ENCODE peak calls at places on chromosomes 3 and 15, in eight cellular contexts. J is GM23248, G is OCI-LY7, S is hepatocyte, N is neural progenitor cell, W is PC-3, X is MM.1S, T is GM23338. D is an unnamed sample.

GRCh38 chr15:40630313-40630712 is 36.3 kb downstream of the KNL1 start:
- DNase-seq in J (no peak), G (no peak), S (no peak), N (no peak), W (no peak), X (no peak), T (no peak), D (no peak)

GRCh38 chr15:81209635-81210034 is 13.0 kb downstream of the IL16 start:
- DNase-seq in J (no peak), G (no peak), S (no peak), N (no peak), W (no peak), X (no peak), T (no peak), D (no peak)

GRCh38 chr3:139930201-139930600 is 4.8 kb upstream of the CLSTN2 start:
- DNase-seq in J (peak), G (no peak), S (no peak), N (no peak), W (no peak), X (no peak), T (no peak), D (no peak)

GRCh38 chr3:113377158-113377557 is 64.1 kb downstream of the CFAP44 start:
- DNase-seq in J (no peak), G (no peak), S (peak), N (no peak), W (peak), X (no peak), T (no peak), D (no peak)

GRCh38 chr3:158766364-158766763 is 34.1 kb upstream of the RARRES1 start:
- DNase-seq in J (no peak), G (no peak), S (no peak), N (no peak), W (peak), X (no peak), T (no peak), D (no peak)

GRCh38 chr15:62953496-62953895 is 89.1 kb upstream of the TPM1 start:
- DNase-seq in J (no peak), G (no peak), S (no peak), N (no peak), W (no peak), X (no peak), T (no peak), D (no peak)

GRCh38 chr3:174858353-174858752 is 781 bp upstream of the NAALADL2 start:
- DNase-seq in J (no peak), G (no peak), S (no peak), N (no peak), W (no peak), X (no peak), T (no peak), D (no peak)

GRCh38 chr15:65856821-65857455 is 12.4 kb upstream of the RAB11A start:
- DNase-seq in J (peak), G (peak), S (peak), N (peak), W (peak), X (peak), T (peak), D (peak)

GRCh38 chr3:40476478-40477470 is at the start of gene ZNF619:
- DNase-seq in J (peak), G (no peak), S (peak), N (peak), W (peak), X (peak), T (peak), D (peak)

GRCh38 chr15:94749848-94750617 is 518.7 kb downstream of the MCTP2 start:
- DNase-seq in J (no peak), G (peak), S (no peak), N (no peak), W (no peak), X (no peak), T (no peak), D (no peak)

GRCh38 chr3:88912294-88913014 is 195.0 kb upstream of the EPHA3 start:
- DNase-seq in J (no peak), G (no peak), S (no peak), N (peak), W (no peak), X (no peak), T (peak), D (no peak)

GRCh38 chr3:81929697-81930096 is 168.3 kb upstream of the GBE1 start:
- DNase-seq in J (peak), G (no peak), S (no peak), N (no peak), W (no peak), X (no peak), T (no peak), D (no peak)

GRCh38 chr15:64930778-64931240 is 19.1 kb downstream of the ANKDD1A start:
- DNase-seq in J (peak), G (no peak), S (no peak), N (no peak), W (no peak), X (peak), T (no peak), D (no peak)

GRCh38 chr15:91970142-91970541 is 116.6 kb downstream of the SLCO3A1 start:
- DNase-seq in J (peak), G (peak), S (no peak), N (no peak), W (no peak), X (no peak), T (no peak), D (no peak)

GRCh38 chr15:52789601-52790165 is 453 bp downstream of the ONECUT1 start:
- DNase-seq in J (peak), G (peak), S (no peak), N (peak), W (no peak), X (no peak), T (peak), D (no peak)

GRCh38 chr3:171165499-171165921 is 139.0 kb upstream of the SLC2A2 start:
- DNase-seq in J (no peak), G (no peak), S (no peak), N (no peak), W (no peak), X (no peak), T (peak), D (no peak)

GRCh38 chr3:130508970-130509369 is 8.0 kb upstream of the COL6A6 start:
- DNase-seq in J (no peak), G (no peak), S (peak), N (peak), W (no peak), X (no peak), T (peak), D (no peak)

GRCh38 chr3:52874869-52875588 is 22.3 kb downstream of the STIMATE start:
- DNase-seq in J (no peak), G (no peak), S (no peak), N (no peak), W (no peak), X (no peak), T (no peak), D (no peak)

GRCh38 chr3:53730565-53730964 is 115.7 kb downstream of the CHDH start:
- DNase-seq in J (peak), G (no peak), S (no peak), N (no peak), W (no peak), X (no peak), T (no peak), D (no peak)

GRCh38 chr3:194395201-194395600 is 3.9 kb downstream of the GP5 start:
- DNase-seq in J (no peak), G (no peak), S (peak), N (no peak), W (peak), X (no peak), T (no peak), D (no peak)

GRCh38 chr15:63389902-63390301 is 8.3 kb upstream of the CA12 start:
- DNase-seq in J (no peak), G (peak), S (peak), N (no peak), W (peak), X (peak), T (no peak), D (peak)

GRCh38 chr3:172516318-172517214 is 6.7 kb downstream of the TNFSF10 start:
- DNase-seq in J (peak), G (no peak), S (peak), N (no peak), W (peak), X (no peak), T (no peak), D (no peak)

GRCh38 chr15:77067691-77068367 is 3.1 kb downstream of the TSPAN3 start:
- DNase-seq in J (no peak), G (no peak), S (peak), N (no peak), W (no peak), X (no peak), T (no peak), D (no peak)

DNA sequence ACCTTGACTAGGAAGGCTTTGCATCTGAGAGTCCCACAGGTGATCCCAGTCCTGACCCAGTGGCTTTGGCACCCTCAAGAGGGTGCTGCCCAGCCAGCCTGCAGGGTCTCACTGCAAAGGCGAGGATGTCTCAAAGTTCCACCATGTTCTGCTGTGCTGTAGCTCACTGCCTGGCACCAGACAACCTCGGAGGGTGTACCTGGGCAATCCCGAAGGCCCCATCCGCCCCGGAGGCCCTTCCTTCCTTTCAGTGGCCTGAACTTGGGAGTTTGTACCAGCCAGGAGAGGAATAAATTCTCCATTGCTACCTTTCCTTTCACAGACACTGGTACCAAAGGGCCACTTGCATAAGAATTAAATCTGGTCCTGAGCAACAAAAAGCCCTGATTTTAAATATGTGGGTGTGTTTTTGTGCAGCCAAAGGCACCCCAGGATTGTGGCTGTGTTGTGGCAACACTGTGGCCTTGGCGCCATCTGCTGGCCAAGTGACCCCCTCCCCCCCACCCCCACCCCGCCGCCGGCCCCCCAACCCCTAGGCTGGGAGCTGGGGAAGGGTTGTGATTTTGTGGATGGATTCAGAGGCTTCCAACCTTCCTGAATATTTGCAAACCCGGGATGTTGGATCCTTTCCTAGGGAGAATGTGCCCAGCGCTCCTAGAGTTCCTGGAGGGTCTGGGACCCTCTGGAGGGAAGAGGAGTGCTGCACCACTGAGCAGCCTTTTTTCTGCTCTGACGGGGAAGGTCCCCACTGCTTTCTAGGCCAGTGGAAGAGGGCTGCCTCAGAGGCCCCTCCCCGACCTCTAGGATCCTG is 9.7 kb upstream of the PTPN23 start:
- DNase-seq in J (peak), G (peak), S (peak), N (peak), W (no peak), X (peak), T (peak), D (no peak)
- TF ChIP-seq EZH2phosphoT487 in J (no peak), G (no peak), S (no peak), N (no peak), W (no peak), X (no peak), T (no peak), D (no peak)

DNA sequence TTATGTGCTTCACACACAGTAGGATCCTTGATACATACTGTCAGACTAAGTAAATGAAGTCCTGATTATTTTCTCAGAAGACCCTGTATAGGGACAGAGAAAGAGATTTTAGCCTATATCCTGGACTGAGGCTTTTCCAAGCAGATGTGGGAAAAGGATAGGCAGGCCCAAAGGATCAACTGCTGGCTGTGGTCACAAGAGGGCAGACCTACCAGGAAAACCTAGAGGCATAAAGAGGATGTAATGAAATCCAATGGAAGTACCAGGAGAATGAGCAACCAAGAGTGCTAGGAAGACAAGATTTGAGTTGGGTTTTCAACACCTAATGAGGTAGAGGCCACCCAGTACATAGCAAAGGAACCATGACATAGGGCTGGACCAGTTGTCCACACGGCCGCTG is 23.1 kb downstream of the DCLK3 start:
- DNase-seq in J (peak), G (no peak), S (peak), N (peak), W (peak), X (no peak), T (peak), D (no peak)
- TF ChIP-seq EZH2phosphoT487 in J (no peak), G (no peak), S (no peak), N (no peak), W (no peak), X (no peak), T (no peak), D (no peak)

GRCh38 chr3:50192124-50192523 is 714 bp downstream of the GNAT1 start:
- DNase-seq in J (no peak), G (no peak), S (no peak), N (no peak), W (no peak), X (no peak), T (no peak), D (no peak)

GRCh38 chr3:50189989-50190388 is 1.4 kb upstream of the GNAT1 start:
- DNase-seq in J (no peak), G (no peak), S (no peak), N (no peak), W (no peak), X (no peak), T (no peak), D (no peak)

GRCh38 chr3:50189274-50189673 is 2.1 kb upstream of the GNAT1 start:
- DNase-seq in J (peak), G (peak), S (peak), N (peak), W (peak), X (peak), T (peak), D (peak)

GRCh38 chr3:50192689-50193141 is 1.3 kb downstream of the GNAT1 start:
- DNase-seq in J (peak), G (peak), S (peak), N (peak), W (peak), X (peak), T (peak), D (peak)

GRCh38 chr3:50190921-50191660 is at the start of gene GNAT1:
- DNase-seq in J (no peak), G (peak), S (no peak), N (no peak), W (no peak), X (no peak), T (no peak), D (no peak)
- TF ChIP-seq EZH2phosphoT487 in J (no peak), G (no peak), S (no peak), N (no peak), W (no peak), X (no peak), T (no peak), D (no peak)

GRCh38 chr15:29924750-29925149 is 102.5 kb upstream of the TJP1 start:
- DNase-seq in J (peak), G (no peak), S (peak), N (peak), W (peak), X (no peak), T (peak), D (no peak)
- TF ChIP-seq EZH2phosphoT487 in J (no peak), G (no peak), S (no peak), N (no peak), W (no peak), X (no peak), T (no peak), D (no peak)